ENCODE peak calls at places on chromosomes 3 and 15, in seven cellular contexts. One of them, this sample, is unnamed.

GRCh38 chr15:41417812-41418211 is 917 bp downstream of the RTF1 start:
- DNase-seq in NAMALWA: peak
- DNase-seq in GM12865: no peak
- DNase-seq in C1 segment of cervical spinal cord: no peak
- DNase-seq in psoas muscle: no peak
- DNase-seq in activated T-cell treated with anti-CD3 and anti-CD28 coated beads for 1 hour: no peak
- DNase-seq in 8988T: no peak
- DNase-seq in this sample: no peak

GRCh38 chr15:78340243-78341056 is at the start of gene CRABP1:
- DNase-seq in NAMALWA: no peak
- DNase-seq in GM12865: no peak
- DNase-seq in C1 segment of cervical spinal cord: no peak
- DNase-seq in psoas muscle: no peak
- DNase-seq in activated T-cell treated with anti-CD3 and anti-CD28 coated beads for 1 hour: no peak
- DNase-seq in 8988T: no peak
- DNase-seq in this sample: peak

GRCh38 chr3:52220380-52221026 is 4.9 kb downstream of the TLR9 start:
- DNase-seq in NAMALWA: peak
- DNase-seq in GM12865: peak
- DNase-seq in C1 segment of cervical spinal cord: peak
- DNase-seq in psoas muscle: peak
- DNase-seq in activated T-cell treated with anti-CD3 and anti-CD28 coated beads for 1 hour: peak
- DNase-seq in 8988T: peak
- DNase-seq in this sample: no peak

GRCh38 chr15:70494861-70495571 is 268.3 kb downstream of the UACA start:
- DNase-seq in NAMALWA: no peak
- DNase-seq in GM12865: peak
- DNase-seq in C1 segment of cervical spinal cord: no peak
- DNase-seq in psoas muscle: no peak
- DNase-seq in activated T-cell treated with anti-CD3 and anti-CD28 coated beads for 1 hour: no peak
- DNase-seq in 8988T: no peak
- DNase-seq in this sample: no peak

GRCh38 chr3:43733459-43734384 is 43.0 kb downstream of the ABHD5 start:
- DNase-seq in NAMALWA: no peak
- DNase-seq in GM12865: no peak
- DNase-seq in C1 segment of cervical spinal cord: peak
- DNase-seq in psoas muscle: no peak
- DNase-seq in activated T-cell treated with anti-CD3 and anti-CD28 coated beads for 1 hour: no peak
- DNase-seq in 8988T: no peak
- DNase-seq in this sample: no peak

GRCh38 chr3:123582315-123582714 is 2.5 kb downstream of the HACD2 start:
- DNase-seq in NAMALWA: no peak
- DNase-seq in GM12865: no peak
- DNase-seq in C1 segment of cervical spinal cord: no peak
- DNase-seq in psoas muscle: no peak
- DNase-seq in activated T-cell treated with anti-CD3 and anti-CD28 coated beads for 1 hour: no peak
- DNase-seq in 8988T: no peak
- DNase-seq in this sample: no peak

GRCh38 chr3:106750092-106750491 is 627.1 kb upstream of the CCDC54 start:
- DNase-seq in NAMALWA: no peak
- DNase-seq in GM12865: no peak
- DNase-seq in C1 segment of cervical spinal cord: no peak
- DNase-seq in psoas muscle: no peak
- DNase-seq in activated T-cell treated with anti-CD3 and anti-CD28 coated beads for 1 hour: no peak
- DNase-seq in 8988T: no peak
- DNase-seq in this sample: no peak

GRCh38 chr15:29676961-29677402 is 145.3 kb downstream of the TJP1 start:
- DNase-seq in NAMALWA: no peak
- DNase-seq in GM12865: no peak
- DNase-seq in C1 segment of cervical spinal cord: no peak
- DNase-seq in psoas muscle: no peak
- DNase-seq in activated T-cell treated with anti-CD3 and anti-CD28 coated beads for 1 hour: no peak
- DNase-seq in 8988T: no peak
- DNase-seq in this sample: peak

GRCh38 chr3:124246949-124247348 is 255.0 kb upstream of the ROPN1 start:
- DNase-seq in NAMALWA: peak
- DNase-seq in GM12865: peak
- DNase-seq in C1 segment of cervical spinal cord: no peak
- DNase-seq in psoas muscle: no peak
- DNase-seq in activated T-cell treated with anti-CD3 and anti-CD28 coated beads for 1 hour: no peak
- DNase-seq in 8988T: no peak
- DNase-seq in this sample: no peak

GRCh38 chr3:126125341-126125740 is 41.4 kb upstream of the SLC41A3 start:
- DNase-seq in NAMALWA: no peak
- DNase-seq in GM12865: no peak
- DNase-seq in C1 segment of cervical spinal cord: no peak
- DNase-seq in psoas muscle: no peak
- DNase-seq in activated T-cell treated with anti-CD3 and anti-CD28 coated beads for 1 hour: no peak
- DNase-seq in 8988T: no peak
- DNase-seq in this sample: peak

GRCh38 chr3:30401971-30402370 is 204.4 kb upstream of the TGFBR2 start:
- DNase-seq in NAMALWA: no peak
- DNase-seq in GM12865: no peak
- DNase-seq in C1 segment of cervical spinal cord: no peak
- DNase-seq in psoas muscle: no peak
- DNase-seq in activated T-cell treated with anti-CD3 and anti-CD28 coated beads for 1 hour: no peak
- DNase-seq in 8988T: no peak
- DNase-seq in this sample: no peak

GRCh38 chr15:69000091-69000490 is 14.4 kb upstream of the NOX5 start:
- DNase-seq in NAMALWA: no peak
- DNase-seq in GM12865: no peak
- DNase-seq in C1 segment of cervical spinal cord: no peak
- DNase-seq in psoas muscle: no peak
- DNase-seq in activated T-cell treated with anti-CD3 and anti-CD28 coated beads for 1 hour: no peak
- DNase-seq in 8988T: no peak
- DNase-seq in this sample: no peak

GRCh38 chr3:177816667-177817208 is 619.5 kb upstream of the TBL1XR1 start:
- DNase-seq in NAMALWA: no peak
- DNase-seq in GM12865: no peak
- DNase-seq in C1 segment of cervical spinal cord: no peak
- DNase-seq in psoas muscle: no peak
- DNase-seq in activated T-cell treated with anti-CD3 and anti-CD28 coated beads for 1 hour: no peak
- DNase-seq in 8988T: peak
- DNase-seq in this sample: peak

GRCh38 chr15:63596666-63597032 is 538 bp upstream of the FBXL22 start:
- DNase-seq in NAMALWA: no peak
- DNase-seq in GM12865: no peak
- DNase-seq in C1 segment of cervical spinal cord: no peak
- DNase-seq in psoas muscle: no peak
- DNase-seq in activated T-cell treated with anti-CD3 and anti-CD28 coated beads for 1 hour: no peak
- DNase-seq in 8988T: no peak
- DNase-seq in this sample: no peak

GRCh38 chr15:70063284-70063991 is 34.3 kb downstream of the TLE3 start:
- DNase-seq in NAMALWA: no peak
- DNase-seq in GM12865: no peak
- DNase-seq in C1 segment of cervical spinal cord: no peak
- DNase-seq in psoas muscle: no peak
- DNase-seq in activated T-cell treated with anti-CD3 and anti-CD28 coated beads for 1 hour: no peak
- DNase-seq in 8988T: no peak
- DNase-seq in this sample: no peak

GRCh38 chr3:30085486-30085885 is 520.9 kb upstream of the TGFBR2 start:
- DNase-seq in NAMALWA: no peak
- DNase-seq in GM12865: no peak
- DNase-seq in C1 segment of cervical spinal cord: no peak
- DNase-seq in psoas muscle: no peak
- DNase-seq in activated T-cell treated with anti-CD3 and anti-CD28 coated beads for 1 hour: no peak
- DNase-seq in 8988T: no peak
- DNase-seq in this sample: no peak

GRCh38 chr15:86060614-86061125 is 19.0 kb upstream of the AGBL1 start:
- DNase-seq in NAMALWA: no peak
- DNase-seq in GM12865: no peak
- DNase-seq in C1 segment of cervical spinal cord: no peak
- DNase-seq in psoas muscle: no peak
- DNase-seq in activated T-cell treated with anti-CD3 and anti-CD28 coated beads for 1 hour: no peak
- DNase-seq in 8988T: no peak
- DNase-seq in this sample: no peak

GRCh38 chr3:115100806-115101205 is 46.3 kb downstream of the ZBTB20 start:
- DNase-seq in NAMALWA: peak
- DNase-seq in GM12865: no peak
- DNase-seq in C1 segment of cervical spinal cord: no peak
- DNase-seq in psoas muscle: no peak
- DNase-seq in activated T-cell treated with anti-CD3 and anti-CD28 coated beads for 1 hour: no peak
- DNase-seq in 8988T: no peak
- DNase-seq in this sample: no peak

GRCh38 chr15:48859426-48859825 is 18.5 kb upstream of the EID1 start:
- DNase-seq in NAMALWA: no peak
- DNase-seq in GM12865: no peak
- DNase-seq in C1 segment of cervical spinal cord: no peak
- DNase-seq in psoas muscle: no peak
- DNase-seq in activated T-cell treated with anti-CD3 and anti-CD28 coated beads for 1 hour: no peak
- DNase-seq in 8988T: no peak
- DNase-seq in this sample: no peak

GRCh38 chr3:137642831-137643230 is 121.3 kb upstream of the SOX14 start:
- DNase-seq in NAMALWA: no peak
- DNase-seq in GM12865: no peak
- DNase-seq in C1 segment of cervical spinal cord: no peak
- DNase-seq in psoas muscle: no peak
- DNase-seq in activated T-cell treated with anti-CD3 and anti-CD28 coated beads for 1 hour: no peak
- DNase-seq in 8988T: no peak
- DNase-seq in this sample: no peak

GRCh38 chr15:70947369-70948335 is 55.0 kb downstream of the LRRC49 start:
- DNase-seq in NAMALWA: no peak
- DNase-seq in GM12865: no peak
- DNase-seq in C1 segment of cervical spinal cord: no peak
- DNase-seq in psoas muscle: no peak
- DNase-seq in activated T-cell treated with anti-CD3 and anti-CD28 coated beads for 1 hour: no peak
- DNase-seq in 8988T: no peak
- DNase-seq in this sample: no peak

GRCh38 chr3:40309925-40310635 is 573 bp downstream of the EIF1B start:
- DNase-seq in NAMALWA: peak
- DNase-seq in GM12865: peak
- DNase-seq in C1 segment of cervical spinal cord: peak
- DNase-seq in psoas muscle: peak
- DNase-seq in activated T-cell treated with anti-CD3 and anti-CD28 coated beads for 1 hour: peak
- DNase-seq in 8988T: peak
- DNase-seq in this sample: peak

GRCh38 chr15:95929232-95929846 is 401.2 kb upstream of the NR2F2 start:
- DNase-seq in NAMALWA: no peak
- DNase-seq in GM12865: peak
- DNase-seq in C1 segment of cervical spinal cord: no peak
- DNase-seq in psoas muscle: no peak
- DNase-seq in activated T-cell treated with anti-CD3 and anti-CD28 coated beads for 1 hour: no peak
- DNase-seq in 8988T: no peak
- DNase-seq in this sample: no peak

GRCh38 chr15:35545825-35546580 is at the start of gene DPH6:
- DNase-seq in NAMALWA: peak
- DNase-seq in GM12865: peak
- DNase-seq in C1 segment of cervical spinal cord: peak
- DNase-seq in psoas muscle: peak
- DNase-seq in activated T-cell treated with anti-CD3 and anti-CD28 coated beads for 1 hour: peak
- DNase-seq in 8988T: peak
- DNase-seq in this sample: peak

GRCh38 chr3:3740061-3740460 is 59.2 kb upstream of the LRRN1 start:
- DNase-seq in NAMALWA: no peak
- DNase-seq in GM12865: no peak
- DNase-seq in C1 segment of cervical spinal cord: no peak
- DNase-seq in psoas muscle: no peak
- DNase-seq in activated T-cell treated with anti-CD3 and anti-CD28 coated beads for 1 hour: no peak
- DNase-seq in 8988T: no peak
- DNase-seq in this sample: no peak

GRCh38 chr3:65914740-65915366 is 123.9 kb downstream of the MAGI1 start:
- DNase-seq in NAMALWA: peak
- DNase-seq in GM12865: peak
- DNase-seq in C1 segment of cervical spinal cord: no peak
- DNase-seq in psoas muscle: no peak
- DNase-seq in activated T-cell treated with anti-CD3 and anti-CD28 coated beads for 1 hour: no peak
- DNase-seq in 8988T: no peak
- DNase-seq in this sample: no peak

GRCh38 chr3:61562042-61562809 is 855 bp downstream of the PTPRG start:
- DNase-seq in NAMALWA: no peak
- DNase-seq in GM12865: no peak
- DNase-seq in C1 segment of cervical spinal cord: peak
- DNase-seq in psoas muscle: peak
- DNase-seq in activated T-cell treated with anti-CD3 and anti-CD28 coated beads for 1 hour: no peak
- DNase-seq in 8988T: peak
- DNase-seq in this sample: peak

GRCh38 chr15:51312132-51312531 is 26.3 kb downstream of the CYP19A1 start:
- DNase-seq in NAMALWA: no peak
- DNase-seq in GM12865: no peak
- DNase-seq in C1 segment of cervical spinal cord: no peak
- DNase-seq in psoas muscle: no peak
- DNase-seq in activated T-cell treated with anti-CD3 and anti-CD28 coated beads for 1 hour: no peak
- DNase-seq in 8988T: no peak
- DNase-seq in this sample: no peak

GRCh38 chr3:114650808-114651207 is 357.0 kb downstream of the TIGIT start:
- DNase-seq in NAMALWA: no peak
- DNase-seq in GM12865: no peak
- DNase-seq in C1 segment of cervical spinal cord: no peak
- DNase-seq in psoas muscle: no peak
- DNase-seq in activated T-cell treated with anti-CD3 and anti-CD28 coated beads for 1 hour: no peak
- DNase-seq in 8988T: no peak
- DNase-seq in this sample: no peak

GRCh38 chr15:45338417-45338816 is 39.9 kb downstream of the GATM start:
- DNase-seq in NAMALWA: no peak
- DNase-seq in GM12865: peak
- DNase-seq in C1 segment of cervical spinal cord: no peak
- DNase-seq in psoas muscle: no peak
- DNase-seq in activated T-cell treated with anti-CD3 and anti-CD28 coated beads for 1 hour: no peak
- DNase-seq in 8988T: no peak
- DNase-seq in this sample: no peak

GRCh38 chr15:89206908-89207331 is 14.5 kb downstream of the RLBP1 start:
- DNase-seq in NAMALWA: peak
- DNase-seq in GM12865: peak
- DNase-seq in C1 segment of cervical spinal cord: peak
- DNase-seq in psoas muscle: peak
- DNase-seq in activated T-cell treated with anti-CD3 and anti-CD28 coated beads for 1 hour: peak
- DNase-seq in 8988T: peak
- DNase-seq in this sample: peak

GRCh38 chr15:64681424-64682024 is 93.9 kb downstream of the RBPMS2 start:
- DNase-seq in NAMALWA: peak
- DNase-seq in GM12865: peak
- DNase-seq in C1 segment of cervical spinal cord: no peak
- DNase-seq in psoas muscle: no peak
- DNase-seq in activated T-cell treated with anti-CD3 and anti-CD28 coated beads for 1 hour: no peak
- DNase-seq in 8988T: peak
- DNase-seq in this sample: no peak

GRCh38 chr3:169241928-169242751 is 421.4 kb downstream of the MECOM start:
- DNase-seq in NAMALWA: no peak
- DNase-seq in GM12865: no peak
- DNase-seq in C1 segment of cervical spinal cord: peak
- DNase-seq in psoas muscle: no peak
- DNase-seq in activated T-cell treated with anti-CD3 and anti-CD28 coated beads for 1 hour: no peak
- DNase-seq in 8988T: no peak
- DNase-seq in this sample: peak

GRCh38 chr15:72998226-72998625 is 54.0 kb upstream of the NEO1 start:
- DNase-seq in NAMALWA: no peak
- DNase-seq in GM12865: no peak
- DNase-seq in C1 segment of cervical spinal cord: no peak
- DNase-seq in psoas muscle: no peak
- DNase-seq in activated T-cell treated with anti-CD3 and anti-CD28 coated beads for 1 hour: no peak
- DNase-seq in 8988T: no peak
- DNase-seq in this sample: no peak

GRCh38 chr3:186502138-186502941 is 41.8 kb downstream of the CRYGS start:
- DNase-seq in NAMALWA: no peak
- DNase-seq in GM12865: no peak
- DNase-seq in C1 segment of cervical spinal cord: no peak
- DNase-seq in psoas muscle: no peak
- DNase-seq in activated T-cell treated with anti-CD3 and anti-CD28 coated beads for 1 hour: no peak
- DNase-seq in 8988T: no peak
- DNase-seq in this sample: no peak

GRCh38 chr3:111585214-111585613 is 9.9 kb downstream of the ZBED2 start:
- DNase-seq in NAMALWA: no peak
- DNase-seq in GM12865: no peak
- DNase-seq in C1 segment of cervical spinal cord: no peak
- DNase-seq in psoas muscle: no peak
- DNase-seq in activated T-cell treated with anti-CD3 and anti-CD28 coated beads for 1 hour: no peak
- DNase-seq in 8988T: peak
- DNase-seq in this sample: no peak

GRCh38 chr3:122944671-122945151 is 82.9 kb downstream of the SEMA5B start:
- DNase-seq in NAMALWA: no peak
- DNase-seq in GM12865: no peak
- DNase-seq in C1 segment of cervical spinal cord: no peak
- DNase-seq in psoas muscle: no peak
- DNase-seq in activated T-cell treated with anti-CD3 and anti-CD28 coated beads for 1 hour: no peak
- DNase-seq in 8988T: no peak
- DNase-seq in this sample: no peak

GRCh38 chr15:99592135-99592845 is 26.5 kb downstream of the MEF2A start:
- DNase-seq in NAMALWA: no peak
- DNase-seq in GM12865: no peak
- DNase-seq in C1 segment of cervical spinal cord: no peak
- DNase-seq in psoas muscle: no peak
- DNase-seq in activated T-cell treated with anti-CD3 and anti-CD28 coated beads for 1 hour: no peak
- DNase-seq in 8988T: no peak
- DNase-seq in this sample: no peak